ENCODE peak calls at places on chromosome 15, in seven cellular contexts. Z is keratinocyte; L is brain microvascular endothelial cell; G is GM23338; S is psoas muscle; U is CD8-positive, alpha-beta T cell; N is mucosa of descending colon. E is an unnamed sample. For H3K36me3, the result is how much of the 10 kb centered on the place peaks cover.

GRCh38 chr15:39286706-39287105 is 294.2 kb upstream of the THBS1 start:
- DNase-seq in N (no peak), U (no peak), L (no peak), G (no peak), S (no peak), Z (no peak), E (no peak)

GRCh38 chr15:58182460-58183163 is 44.4 kb downstream of the AQP9 start:
- DNase-seq in N (peak), U (peak), L (no peak), Z (no peak), S (peak), G (peak), E (peak)

GRCh38 chr15:25849431-25849921 is 13.7 kb downstream of the ATP10A start:
- DNase-seq in L (peak), G (peak), U (no peak), N (no peak), Z (no peak), S (no peak), E (no peak)

GRCh38 chr15:64438653-64439447 is 21.5 kb upstream of the ZNF609 start:
- DNase-seq in G (no peak), S (no peak), N (no peak), L (no peak), U (no peak), Z (no peak), E (no peak)

GRCh38 chr15:57541805-57542504 is 49.7 kb upstream of the MYZAP start:
- DNase-seq in U (peak), Z (no peak), S (peak), N (peak), L (peak), G (peak), E (peak)

GRCh38 chr15:48630245-48630644 is 15.3 kb downstream of the FBN1 start:
- DNase-seq in N (no peak), G (no peak), S (no peak), Z (no peak), L (no peak), U (no peak), E (no peak)

GRCh38 chr15:62083168-62084154 is 16.7 kb downstream of the C2CD4A start:
- DNase-seq in G (no peak), U (no peak), S (no peak), Z (no peak), L (no peak), N (peak), E (no peak)

GRCh38 chr15:76177491-76178040 is 117.8 kb downstream of the TMEM266 start:
- DNase-seq in U (no peak), Z (no peak), S (peak), G (no peak), N (no peak), L (peak), E (no peak)

GRCh38 chr15:62894322-62895085 is 148.0 kb upstream of the TPM1 start:
- DNase-seq in G (no peak), N (no peak), U (no peak), S (no peak), Z (no peak), L (peak), E (no peak)

GRCh38 chr15:88256261-88257230 is at the start of gene NTRK3:
- DNase-seq in G (peak), S (no peak), Z (no peak), L (no peak), N (no peak), U (no peak), E (no peak)

GRCh38 chr15:88252441-88252840 is 4.1 kb downstream of the NTRK3 start:
- DNase-seq in N (no peak), G (no peak), L (no peak), U (no peak), S (no peak), Z (no peak), E (no peak)

GRCh38 chr15:88257311-88257901 is 867 bp upstream of the NTRK3 start:
- DNase-seq in Z (no peak), L (no peak), S (no peak), G (peak), U (no peak), N (no peak), E (no peak)

GRCh38 chr15:88255496-88256171 is 905 bp downstream of the NTRK3 start:
- DNase-seq in Z (no peak), L (peak), N (no peak), U (no peak), G (peak), S (no peak), E (peak)

GRCh38 chr15:88255109-88255495 is 1.4 kb downstream of the NTRK3 start:
- DNase-seq in L (no peak), G (peak), Z (no peak), S (no peak), N (no peak), U (no peak), E (no peak)
- H3K4me3 ChIP-seq in L (no peak), G (peak), Z (no peak), S (peak), N (no peak), U (no peak), E (peak)

GRCh38 chr15:98581715-98582114 is 66.6 kb upstream of the IGF1R start:
- DNase-seq in S (no peak), N (no peak), Z (no peak), L (no peak), G (peak), U (no peak), E (no peak)
- TF ChIP-seq CTCF in S (no peak), N (no peak), Z (peak), L (peak), G (peak), U (peak), E (no peak)

GRCh38 chr15:89599021-89599420 is 23.8 kb downstream of the TICRR start:
- DNase-seq in L (peak), G (no peak), N (no peak), S (no peak), U (no peak), Z (no peak), E (no peak)
- H3K36me3 ChIP-seq in L (under half), G (half or more), N (under half), S (under half), U (under half), Z (under half), E (under half)

GRCh38 chr15:85456798-85457197 is 76.4 kb downstream of the AKAP13 start:
- DNase-seq in S (no peak), N (no peak), L (no peak), Z (no peak), G (no peak), U (no peak), E (no peak)

GRCh38 chr15:85454403-85454802 is 74.0 kb downstream of the AKAP13 start:
- DNase-seq in U (no peak), N (no peak), G (no peak), L (no peak), Z (no peak), S (no peak), E (no peak)

GRCh38 chr15:85453144-85453872 is 72.9 kb downstream of the AKAP13 start:
- DNase-seq in U (no peak), L (no peak), S (no peak), G (no peak), N (no peak), Z (no peak), E (no peak)

GRCh38 chr15:85457392-85457968 is 77.1 kb downstream of the AKAP13 start:
- DNase-seq in G (no peak), U (no peak), Z (no peak), N (no peak), L (no peak), S (no peak), E (no peak)

DNA sequence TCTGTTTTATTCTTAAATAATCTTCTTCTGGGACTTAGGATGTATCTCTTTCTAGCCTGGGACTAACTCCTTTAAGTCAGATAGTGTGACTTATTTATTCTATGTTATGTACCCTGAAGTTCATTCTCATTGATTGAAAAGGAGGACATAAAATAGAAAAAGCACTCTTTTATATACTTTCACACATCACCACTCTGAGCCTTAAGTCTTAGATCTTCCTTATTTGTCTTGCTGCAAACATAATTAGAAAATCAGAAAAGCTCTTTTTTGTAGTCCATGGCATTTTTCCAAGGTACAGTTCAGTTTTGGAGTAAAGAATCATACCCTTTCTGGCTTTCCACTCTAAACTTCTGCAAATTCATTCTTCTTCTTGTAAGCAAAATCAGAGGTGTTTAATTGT is 75.4 kb downstream of the AKAP13 start:
- DNase-seq in N (no peak), L (no peak), Z (no peak), U (no peak), G (no peak), S (no peak), E (no peak)
- H3K4me3 ChIP-seq in N (no peak), L (no peak), Z (no peak), U (no peak), G (no peak), S (no peak), E (no peak)

GRCh38 chr15:28983432-28984311 is 97.9 kb downstream of the APBA2 start:
- DNase-seq in L (no peak), Z (no peak), G (peak), N (no peak), U (no peak), S (no peak), E (no peak)
- TF ChIP-seq CTCF in L (peak), Z (no peak), G (peak), N (no peak), U (no peak), S (no peak), E (no peak)

DNA sequence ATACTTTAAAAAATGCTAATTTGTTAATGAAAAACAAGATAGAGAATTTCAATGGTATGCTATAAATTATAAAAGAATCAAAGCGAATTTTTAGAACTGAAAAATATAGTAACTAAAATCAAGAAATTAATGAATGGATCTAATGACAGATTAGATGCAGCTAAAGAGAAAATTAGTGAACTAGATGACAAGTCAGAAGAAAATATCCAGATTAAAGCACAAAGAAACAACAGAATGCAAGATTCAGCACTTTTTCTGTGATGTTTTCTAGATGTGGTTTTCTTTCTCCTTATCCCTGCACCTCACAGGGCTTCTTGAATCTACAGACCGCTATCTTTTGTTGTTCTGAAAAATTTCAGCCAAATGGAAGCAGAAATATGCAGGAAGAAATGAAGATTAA is 54.4 kb downstream of the INO80 start:
- DNase-seq in L (no peak), N (no peak), U (no peak), S (no peak), Z (no peak), G (no peak), E (no peak)
- H3K36me3 ChIP-seq in L (under half), N (under half), U (under half), S (half or more), Z (under half), G (half or more), E (under half)

GRCh38 chr15:90553248-90553745 is 23.6 kb downstream of the CRTC3 start:
- DNase-seq in L (peak), G (no peak), N (no peak), Z (no peak), U (no peak), S (no peak), E (peak)

GRCh38 chr15:90550919-90551318 is 21.2 kb downstream of the CRTC3 start:
- DNase-seq in N (no peak), G (no peak), U (no peak), Z (no peak), S (no peak), L (no peak), E (no peak)

GRCh38 chr15:90552929-90553211 is 23.1 kb downstream of the CRTC3 start:
- DNase-seq in N (no peak), Z (no peak), G (no peak), S (no peak), U (no peak), L (no peak), E (no peak)

GRCh38 chr15:90547545-90547944 is 17.8 kb downstream of the CRTC3 start:
- DNase-seq in U (no peak), Z (no peak), N (no peak), L (no peak), G (no peak), S (no peak), E (no peak)

GRCh38 chr15:90552162-90552928 is 22.6 kb downstream of the CRTC3 start:
- DNase-seq in G (no peak), N (no peak), Z (no peak), S (peak), U (no peak), L (peak), E (no peak)
- H3K4me3 ChIP-seq in G (no peak), N (no peak), Z (no peak), S (peak), U (no peak), L (no peak), E (no peak)

GRCh38 chr15:90890839-90891238 is 6.5 kb downstream of the FES start:
- DNase-seq in L (no peak), Z (no peak), S (no peak), N (no peak), G (no peak), U (no peak), E (no peak)

GRCh38 chr15:90891346-90891949 is 7.1 kb downstream of the FES start:
- DNase-seq in S (no peak), U (no peak), N (no peak), Z (no peak), L (no peak), G (no peak), E (no peak)

GRCh38 chr15:90893175-90894090 is 9.1 kb downstream of the FES start:
- DNase-seq in N (no peak), Z (no peak), S (no peak), G (peak), U (no peak), L (no peak), E (no peak)

GRCh38 chr15:90892023-90892422 is 7.7 kb downstream of the FES start:
- DNase-seq in G (no peak), S (no peak), Z (no peak), U (no peak), L (no peak), N (no peak), E (no peak)

DNA sequence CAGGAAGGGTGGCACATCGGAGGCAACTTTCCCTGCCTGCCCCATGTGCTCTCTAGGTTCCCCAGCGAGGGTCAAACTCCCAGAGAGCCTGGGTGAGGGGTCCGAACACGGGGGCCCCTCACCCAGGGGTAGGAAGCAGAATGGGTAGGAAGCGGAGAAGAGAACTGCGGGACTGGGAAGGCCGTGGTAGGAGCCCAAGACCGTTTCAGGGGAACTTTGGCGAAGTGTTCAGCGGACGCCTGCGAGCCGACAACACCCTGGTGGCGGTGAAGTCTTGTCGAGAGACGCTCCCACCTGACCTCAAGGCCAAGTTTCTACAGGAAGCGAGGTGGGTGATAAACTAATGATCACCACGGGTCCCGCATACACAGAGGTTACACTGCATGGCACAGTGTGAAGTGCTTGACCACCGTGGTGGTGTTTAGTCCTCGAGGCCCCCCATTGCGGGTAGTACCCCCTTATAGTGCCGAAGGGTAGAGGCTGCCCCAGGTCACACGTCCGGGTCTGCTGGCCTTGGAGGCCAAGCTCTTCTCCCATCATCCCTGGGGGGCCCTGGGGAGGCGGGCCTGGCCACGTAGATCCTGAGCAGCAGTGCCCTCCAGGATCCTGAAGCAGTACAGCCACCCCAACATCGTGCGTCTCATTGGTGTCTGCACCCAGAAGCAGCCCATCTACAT is 8.3 kb downstream of the FES start:
- DNase-seq in G (no peak), Z (no peak), N (no peak), L (no peak), S (no peak), U (no peak), E (no peak)
- TF ChIP-seq CTCF in G (no peak), Z (no peak), N (no peak), L (no peak), S (no peak), U (no peak), E (no peak)

GRCh38 chr15:44591326-44591725 is 54.4 kb downstream of the EIF3J start:
- DNase-seq in L (no peak), S (no peak), U (no peak), G (no peak), Z (no peak), N (no peak), E (no peak)
- H3K36me3 ChIP-seq in L (half or more), S (half or more), U (under half), G (under half), Z (under half), N (under half), E (under half)

DNA sequence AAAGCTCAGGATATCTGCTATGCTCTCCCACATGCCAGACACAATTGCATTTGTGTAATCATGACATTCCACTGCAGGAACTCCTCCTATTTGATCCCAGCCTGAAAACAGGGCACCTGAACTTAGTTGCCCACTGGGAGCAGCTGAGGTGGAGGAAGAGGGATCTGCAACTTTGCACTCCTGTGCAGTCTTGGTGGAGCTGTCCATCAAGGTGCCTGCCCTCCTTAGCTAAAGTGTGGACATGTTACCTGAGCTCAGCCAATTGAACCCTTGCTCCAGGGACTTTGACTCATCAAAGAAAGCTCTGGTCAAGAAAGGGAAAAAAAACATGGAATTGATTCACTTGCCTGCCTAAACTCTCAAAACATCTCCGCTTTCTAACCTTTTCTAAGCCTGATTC is 33.3 kb upstream of the TUBGCP5 start:
- DNase-seq in G (no peak), N (no peak), S (no peak), L (no peak), U (no peak), Z (no peak), E (no peak)
- H3K4me3 ChIP-seq in G (no peak), N (no peak), S (no peak), L (no peak), U (no peak), Z (no peak), E (no peak)

E was measured in uterus.